ENCODE peak calls at places on chromosomes 16 and 17, in five cellular contexts. F, Z, A, E and O are unnamed samples.
A peak's percentile ranks its signal among the peaks of the same experiment; 100 is the strongest.

GRCh38 chr17:75521290-75521689 is 4.2 kb upstream of the LLGL2 start:
- DNase-seq in F (no peak), Z (no peak), A (no peak), E (no peak), O (no peak)

GRCh38 chr17:83122834-83123233 is 43.4 kb downstream of the METRNL start:
- DNase-seq in F (no peak), Z (no peak), A (no peak), E (peak; percentile 33), O (no peak)

GRCh38 chr17:57987582-57988300 is at the start of gene VEZF1:
- DNase-seq in F (no peak), Z (no peak), A (peak; percentile 43), E (peak; percentile 90), O (peak; percentile 59)

GRCh38 chr17:83053021-83053778 is 26.2 kb upstream of the METRNL start:
- DNase-seq in F (no peak), Z (no peak), A (no peak), E (peak; percentile 51), O (no peak)

GRCh38 chr16:71357681-71358080 is 842 bp upstream of the CALB2 start:
- DNase-seq in F (no peak), Z (no peak), A (no peak), E (no peak), O (no peak)

GRCh38 chr17:52255347-52255746 is 96.8 kb upstream of the CA10 start:
- DNase-seq in F (no peak), Z (no peak), A (no peak), E (no peak), O (no peak)

GRCh38 chr16:7524419-7524818 is 191.8 kb downstream of the RBFOX1 start:
- DNase-seq in F (no peak), Z (no peak), A (no peak), E (no peak), O (no peak)

GRCh38 chr16:86257546-86257945 is 252.8 kb upstream of the FOXF1 start:
- DNase-seq in F (no peak), Z (no peak), A (no peak), E (no peak), O (no peak)

GRCh38 chr17:41511130-41511529 is 5.7 kb upstream of the KRT13 start:
- DNase-seq in F (no peak), Z (no peak), A (no peak), E (no peak), O (no peak)

GRCh38 chr17:76458580-76459490 is 5.9 kb upstream of the UBE2O start:
- DNase-seq in F (no peak), Z (peak; percentile 18), A (peak; percentile 52), E (no peak), O (peak; percentile 73)

GRCh38 chr17:51540151-51540550 is 279.8 kb downstream of the UTP18 start:
- DNase-seq in F (no peak), Z (no peak), A (no peak), E (no peak), O (no peak)

GRCh38 chr16:21608647-21609328 is 9.4 kb downstream of the METTL9 start:
- DNase-seq in F (no peak), Z (no peak), A (no peak), E (no peak), O (peak; percentile 11)

GRCh38 chr17:45426561-45426960 is 6.1 kb downstream of the ARHGAP27 start:
- DNase-seq in F (no peak), Z (no peak), A (no peak), E (peak; percentile 22), O (no peak)

GRCh38 chr17:37699285-37699973 is 45.4 kb downstream of the HNF1B start:
- DNase-seq in F (no peak), Z (no peak), A (no peak), E (no peak), O (no peak)

GRCh38 chr17:9138161-9138717 is 116.9 kb downstream of the NTN1 start:
- DNase-seq in F (no peak), Z (no peak), A (no peak), E (no peak), O (no peak)

GRCh38 chr17:79832211-79833109 is 6.8 kb downstream of the CBX4 start:
- DNase-seq in F (no peak), Z (no peak), A (no peak), E (peak; percentile 56), O (no peak)

GRCh38 chr17:35245196-35245486 is 2.3 kb downstream of the SLFN5 start:
- DNase-seq in F (peak; percentile 69), Z (peak; percentile 53), A (peak; percentile 91), E (no peak), O (peak; percentile 93)
- H3K4me3 ChIP-seq in F (peak overlapping the region; percentile 86), Z (peak overlapping the region; percentile 87), A (peak overlapping the region; percentile 90), E (peak overlapping the region; percentile 90), O (peak overlapping the region; percentile 94)

DNA sequence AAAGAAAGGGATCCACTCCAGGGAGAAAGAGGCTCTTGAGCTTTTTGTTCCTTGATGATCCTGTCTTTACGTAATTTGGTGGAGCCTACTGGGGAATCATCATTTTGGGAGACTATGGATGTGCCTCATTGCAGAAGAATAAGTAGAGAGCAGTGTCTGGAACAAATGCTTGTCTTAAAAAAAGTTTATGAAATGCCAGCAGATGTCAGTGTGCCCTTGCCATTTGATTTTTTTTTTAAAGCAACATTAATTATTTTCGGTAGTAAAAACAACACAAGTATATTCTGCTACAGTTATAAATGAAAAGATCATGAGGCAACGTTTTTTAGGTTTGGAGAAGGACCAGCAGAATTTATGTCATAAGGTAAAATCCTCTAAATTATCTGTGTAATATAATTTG is 934.8 kb upstream of the EEF2KMT start:
- DNase-seq in F (no peak), Z (no peak), A (no peak), E (no peak), O (no peak)
- TF ChIP-seq CTCF in F (no peak), Z (no peak), A (no peak), E (no peak), O (no peak)

DNA sequence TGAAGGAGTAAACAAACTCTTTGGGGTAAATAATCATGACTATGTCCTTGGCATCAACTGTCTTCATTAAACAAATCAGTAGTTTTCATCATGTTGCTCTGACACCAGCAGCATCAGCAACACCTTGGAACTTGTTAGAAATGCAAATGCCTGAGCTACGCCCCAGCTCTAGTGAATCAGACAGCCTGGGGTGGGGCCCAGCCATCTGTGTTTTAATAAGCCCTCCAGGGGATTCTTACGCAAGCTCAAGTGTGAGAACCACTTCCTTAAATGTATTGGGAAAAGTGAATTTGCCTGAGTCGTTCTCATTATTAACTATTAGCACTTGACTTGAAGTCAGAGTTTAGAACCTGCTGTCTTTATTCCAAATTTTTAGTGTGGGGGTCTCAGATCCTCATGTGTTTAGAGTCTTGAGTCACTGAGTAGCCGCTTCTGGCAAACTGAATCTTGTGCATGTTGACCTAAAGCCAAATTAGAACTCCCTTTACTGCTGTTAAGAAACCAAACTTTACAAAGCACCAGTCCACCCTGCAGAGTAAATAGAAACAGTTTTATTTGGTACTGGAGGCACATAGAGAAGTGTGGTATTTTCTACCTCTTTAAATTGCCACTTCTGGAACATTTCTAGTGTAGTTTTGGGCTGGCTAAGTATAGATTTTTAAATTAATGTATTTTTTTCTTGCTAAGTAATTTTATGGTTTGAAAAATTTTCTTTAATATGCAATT is 137.4 kb upstream of the COX10 start:
- DNase-seq in F (no peak), Z (peak; percentile 18), A (peak; percentile 4), E (peak; percentile 86), O (peak; percentile 37)
- H3K4me3 ChIP-seq in F (no peak overlapping the region), Z (no peak overlapping the region), A (no peak overlapping the region), E (no peak overlapping the region), O (no peak overlapping the region)

DNA sequence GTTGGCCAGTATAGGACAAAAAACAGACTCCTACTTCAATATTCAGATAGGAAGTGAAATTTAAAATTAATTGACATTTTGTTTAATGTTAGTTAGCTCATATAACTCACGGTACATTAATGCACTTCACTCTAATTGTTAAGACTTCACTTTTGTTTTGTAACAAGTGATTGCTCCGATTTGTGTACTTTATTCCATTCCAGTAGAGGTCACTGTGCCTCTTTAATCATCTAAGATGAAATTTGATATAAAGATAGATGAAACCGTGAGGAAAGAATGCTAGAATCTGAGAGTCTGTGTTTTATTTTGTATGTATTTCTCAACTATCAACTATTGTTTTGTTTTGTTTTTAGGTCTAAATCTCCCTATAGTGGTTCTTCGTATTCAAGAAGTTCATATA is 29.0 kb downstream of the RBBP6 start:
- DNase-seq in F (no peak), Z (no peak), A (no peak), E (no peak), O (peak; percentile 48)
- TF ChIP-seq CTCF in F (peak; percentile 41), Z (peak; percentile 17), A (peak; percentile 8), E (no peak), O (peak; percentile 30)

DNA sequence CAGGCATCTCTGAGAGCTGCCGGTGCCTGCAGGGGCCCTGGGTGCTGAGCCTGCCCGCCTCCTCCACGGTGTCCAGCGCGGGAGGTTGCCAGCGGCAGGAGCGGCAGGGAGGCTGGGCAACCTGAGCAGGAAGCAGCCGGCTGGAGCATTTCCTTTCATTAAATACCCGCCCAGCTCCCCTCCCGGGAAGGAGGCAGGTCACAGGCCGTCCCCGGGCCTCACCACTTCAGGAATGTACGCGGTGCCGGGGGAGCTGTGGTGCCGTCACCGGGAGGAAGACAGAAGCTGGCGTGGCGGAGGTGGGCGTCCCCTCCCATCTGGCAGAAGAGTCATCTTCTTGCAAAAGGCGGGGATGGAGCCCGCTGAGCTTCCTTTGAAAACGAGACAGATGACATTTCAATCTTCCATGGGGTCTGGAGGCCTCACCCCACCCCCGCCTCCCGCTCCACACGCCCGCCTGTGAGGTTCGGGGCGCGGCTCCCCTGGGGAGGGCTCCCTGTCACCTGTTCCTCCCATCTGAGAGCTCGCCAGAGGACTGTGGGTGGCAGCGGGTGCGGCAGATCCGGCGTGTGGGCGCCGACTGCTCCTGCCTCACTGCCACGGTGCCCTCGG is 16.0 kb downstream of the SOX8 start:
- DNase-seq in F (no peak), Z (no peak), A (no peak), E (no peak), O (peak; percentile 25)
- H3K4me3 ChIP-seq in F (peak overlapping the region; percentile 33), Z (no peak overlapping the region), A (no peak overlapping the region), E (peak overlapping the region; percentile 40), O (no peak overlapping the region)

DNA sequence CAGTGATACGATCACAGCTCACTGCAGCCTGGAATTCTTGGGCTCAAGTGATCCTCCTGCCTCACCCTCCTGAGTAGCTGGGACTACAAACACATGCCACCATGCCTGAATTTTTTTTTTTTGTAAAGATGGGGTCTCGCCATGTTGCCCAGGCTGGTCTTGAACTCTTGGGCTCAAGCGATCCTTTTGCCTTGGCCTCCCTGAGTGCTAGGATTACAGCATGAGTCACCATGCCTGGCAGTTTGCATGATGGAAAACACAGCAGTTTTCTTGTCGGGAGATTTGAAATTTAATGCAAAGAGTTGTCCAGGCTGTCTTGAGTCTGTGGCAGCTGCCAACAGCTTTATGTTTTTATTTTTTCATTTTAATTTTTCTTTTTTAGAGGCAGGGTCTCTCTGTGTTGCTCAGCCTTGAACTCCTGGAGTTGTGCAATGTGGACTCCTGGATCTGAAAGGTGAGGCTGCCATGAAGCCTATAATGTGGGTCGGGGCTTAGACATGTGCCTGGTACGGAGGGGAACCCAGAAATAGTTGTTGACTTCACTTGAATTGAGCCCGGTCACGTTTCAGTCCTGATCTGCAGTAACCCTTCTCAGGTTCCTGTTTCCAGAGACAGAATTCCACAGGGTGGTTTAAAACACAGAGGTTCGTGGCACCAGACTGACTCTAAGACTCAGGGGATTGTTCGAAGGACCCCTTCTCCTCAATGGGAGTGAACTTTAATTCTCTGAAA is 18.7 kb downstream of the CD300A start:
- DNase-seq in F (no peak), Z (no peak), A (no peak), E (no peak), O (no peak)
- TF ChIP-seq CTCF in F (no peak), Z (no peak), A (no peak), E (no peak), O (no peak)

GRCh38 chr17:6995500-6996255 is at the start of gene ALOX12:
- DNase-seq in F (no peak), Z (no peak), A (no peak), E (no peak), O (no peak)
- H3K4me3 ChIP-seq in F (no peak within 1 kb of the TSS), Z (peak within 1 kb of the TSS; percentile 6), A (peak within 1 kb of the TSS; percentile 30), E (peak within 1 kb of the TSS; percentile 34), O (no peak within 1 kb of the TSS)